ENCODE peak calls at places on chromosomes 4 and X, in seven cellular contexts. H is tibial artery; J is neural crest cell; F is SJSA1; N is NCI-H748 treated with DMSO at 0.1 percent for 48 hours; B is naive thymus-derived CD4-positive, alpha-beta T cell; D is NCI-H1694. Z is an unnamed sample.

GRCh38 chr4:10619220-10619619 is 65.3 kb downstream of the CLNK start:
- DNase-seq in N (peak; percentile 98), J (no peak), F (peak; percentile 43), D (peak; percentile 84), H (no peak), B (no peak), Z (no peak)

GRCh38 chr4:168451744-168452394 is 28.4 kb downstream of the DDX60L start:
- DNase-seq in F (no peak), B (no peak), D (no peak), H (no peak), N (no peak), J (no peak), Z (peak; percentile 64)

GRCh38 chr4:114281561-114281960 is 302.1 kb upstream of the ARSJ start:
- DNase-seq in H (no peak), B (no peak), N (no peak), J (no peak), D (no peak), F (no peak), Z (no peak)

GRCh38 chrX:30951003-30951402 is 61.9 kb upstream of the TAB3 start:
- DNase-seq in J (no peak), H (no peak), F (no peak), B (no peak), D (no peak), N (no peak), Z (no peak)

GRCh38 chr4:184806246-184806550 is 19.6 kb downstream of the ACSL1 start:
- DNase-seq in N (no peak), B (no peak), D (no peak), H (no peak), F (no peak), J (no peak), Z (no peak)

GRCh38 chr4:91636083-91636482 is 667.7 kb upstream of the GRID2 start:
- DNase-seq in B (no peak), H (no peak), F (no peak), D (no peak), J (no peak), N (no peak), Z (no peak)

GRCh38 chr4:10192331-10192730 is 75.7 kb upstream of the WDR1 start:
- DNase-seq in D (no peak), J (no peak), N (no peak), B (no peak), F (no peak), H (no peak), Z (no peak)

GRCh38 chrX:69158166-69159040 is 6.8 kb downstream of the PJA1 start:
- DNase-seq in N (no peak), D (peak; percentile 40), J (no peak), B (peak; percentile 23), H (peak; percentile 77), F (peak; percentile 52), Z (peak; percentile 62)

GRCh38 chr4:65623509-65623908 is 46.8 kb downstream of the EPHA5 start:
- DNase-seq in D (peak; percentile 4), B (no peak), H (no peak), N (no peak), J (no peak), F (no peak), Z (no peak)

GRCh38 chr4:101292214-101292613 is 55.1 kb downstream of the PPP3CA start:
- DNase-seq in J (no peak), N (no peak), F (no peak), B (no peak), D (no peak), H (no peak), Z (no peak)

GRCh38 chr4:124806403-124806802 is 93.9 kb upstream of the ANKRD50 start:
- DNase-seq in H (no peak), F (no peak), D (no peak), B (no peak), J (no peak), N (no peak), Z (no peak)

GRCh38 chrX:70826715-70827114 is 81.8 kb downstream of the TEX11 start:
- DNase-seq in J (no peak), D (peak; percentile 1), H (no peak), N (no peak), B (no peak), F (no peak), Z (no peak)

GRCh38 chrX:25028726-25029125 is 13.0 kb upstream of the ARX start:
- DNase-seq in D (no peak), N (peak; percentile 15), H (no peak), F (no peak), J (no peak), B (no peak), Z (no peak)

GRCh38 chr4:151407466-151408379 is 1.3 kb upstream of the FHIP1A start:
- DNase-seq in H (peak; percentile 26), B (peak; percentile 10), D (no peak), F (no peak), N (no peak), J (no peak), Z (peak; percentile 36)

GRCh38 chrX:53990201-53990600 is 54.1 kb downstream of the PHF8 start:
- DNase-seq in F (no peak), B (no peak), D (no peak), H (no peak), N (no peak), J (no peak), Z (no peak)

GRCh38 chr4:176755001-176755400 is 37.7 kb downstream of the VEGFC start:
- DNase-seq in H (no peak), N (no peak), D (no peak), J (no peak), B (no peak), F (no peak), Z (no peak)

GRCh38 chr4:1055721-1056590 is 44.5 kb downstream of the FGFRL1 start:
- DNase-seq in H (no peak), F (no peak), J (no peak), B (peak; percentile 87), N (no peak), D (no peak), Z (no peak)